ENCODE peak calls at places on chromosome 5, in six cellular contexts. Q is stimulated activated CD4-positive, alpha-beta T cell treated with anti-CD3 and anti-CD28 coated beads, Interleukin-12 subunit alpha, Interleukin-12 subunit beta, amount 100 ng/mL, for 48 hours; B is cerebellar cortex; E is mammary epithelial cell; F is kidney; W is EH. H is an unnamed sample.

GRCh38 chr5:93054424-93055165 is 526.4 kb downstream of the NR2F1-AS1 start:
- DNase-seq in Q (no peak), B (no peak), E (no peak), F (no peak), W (peak; percentile 37), H (no peak)

GRCh38 chr5:140400730-140401361 is 787 bp upstream of the ANKHD1 start:
- DNase-seq in Q (peak; percentile 81), B (peak; percentile 99), E (peak; percentile 99), F (peak; percentile 93), W (peak; percentile 97), H (peak; percentile 99)

GRCh38 chr5:68345595-68345994 is 130.0 kb downstream of the PIK3R1 start:
- DNase-seq in Q (no peak), B (no peak), E (no peak), F (no peak), W (no peak), H (no peak)

GRCh38 chr5:177382423-177383029 is 1.7 kb upstream of the SLC34A1 start:
- DNase-seq in Q (no peak), B (peak; percentile 94), E (no peak), F (no peak), W (peak; percentile 24), H (peak; percentile 95)

GRCh38 chr5:180830253-180831138 is 27.9 kb upstream of the MGAT1 start:
- DNase-seq in Q (peak; percentile 57), B (peak; percentile 73), E (peak; percentile 13), F (peak; percentile 92), W (peak; percentile 58), H (peak; percentile 81)

GRCh38 chr5:56202483-56202882 is 30.6 kb downstream of the ANKRD55 start:
- DNase-seq in Q (no peak), B (no peak), E (no peak), F (no peak), W (no peak), H (no peak)

GRCh38 chr5:59040007-59040803 is 457.3 kb downstream of the RAB3C start:
- DNase-seq in Q (no peak), B (no peak), E (no peak), F (no peak), W (no peak), H (no peak)

GRCh38 chr5:134995850-134996402 is 28.2 kb downstream of the CATSPER3 start:
- DNase-seq in Q (no peak), B (no peak), E (no peak), F (no peak), W (no peak), H (no peak)

GRCh38 chr5:118326496-118327045 is 661.8 kb downstream of the DTWD2 start:
- DNase-seq in Q (no peak), B (no peak), E (no peak), F (no peak), W (peak; percentile 29), H (no peak)

GRCh38 chr5:10704949-10705621 is 55.9 kb downstream of the DAP start:
- DNase-seq in Q (no peak), B (no peak), E (peak; percentile 56), F (no peak), W (peak; percentile 86), H (no peak)

GRCh38 chr5:10351199-10351881 is 2.2 kb upstream of the MARCHF6 start:
- DNase-seq in Q (no peak), B (peak; percentile 85), E (peak; percentile 89), F (no peak), W (peak; percentile 89), H (peak; percentile 87)

GRCh38 chr5:173733831-173734491 is 117.5 kb upstream of the BOD1 start:
- DNase-seq in Q (no peak), B (no peak), E (no peak), F (no peak), W (no peak), H (no peak)

GRCh38 chr5:89981871-89982773 is 427.4 kb downstream of the CETN3 start:
- DNase-seq in Q (no peak), B (no peak), E (no peak), F (no peak), W (no peak), H (no peak)

GRCh38 chr5:106397700-106398099 is 1273.0 kb downstream of the EFNA5 start:
- DNase-seq in Q (no peak), B (no peak), E (peak; percentile 98), F (no peak), W (peak; percentile 85), H (no peak)

GRCh38 chr5:137836997-137837396 is 30.7 kb upstream of the MYOT start:
- DNase-seq in Q (no peak), B (peak; percentile 98), E (peak; percentile 5), F (no peak), W (peak; percentile 48), H (peak; percentile 98)

GRCh38 chr5:116498478-116498877 is 76.1 kb downstream of the SEMA6A start:
- DNase-seq in Q (no peak), B (no peak), E (no peak), F (no peak), W (no peak), H (no peak)

GRCh38 chr5:170896779-170897178 is 35.0 kb downstream of the RANBP17 start:
- DNase-seq in Q (no peak), B (no peak), E (no peak), F (no peak), W (peak; percentile 39), H (no peak)

GRCh38 chr5:132195727-132196126 is 31.9 kb downstream of the P4HA2 start:
- DNase-seq in Q (no peak), B (no peak), E (no peak), F (no peak), W (no peak), H (no peak)

GRCh38 chr5:160899735-160900134 is 47.7 kb upstream of the ATP10B start:
- DNase-seq in Q (no peak), B (no peak), E (no peak), F (no peak), W (no peak), H (no peak)

GRCh38 chr5:173050791-173051190 is 5.4 kb upstream of the CREBRF start:
- DNase-seq in Q (no peak), B (no peak), E (no peak), F (no peak), W (peak; percentile 75), H (no peak)

GRCh38 chr5:137233726-137234125 is 265.4 kb downstream of the SPOCK1 start:
- DNase-seq in Q (no peak), B (no peak), E (peak; percentile 24), F (no peak), W (peak; percentile 47), H (no peak)

GRCh38 chr5:172303090-172303995 is 19.8 kb upstream of the UBTD2 start:
- DNase-seq in Q (no peak), B (no peak), E (peak; percentile 70), F (no peak), W (peak; percentile 22), H (no peak)

GRCh38 chr5:37478495-37478894 is 99.4 kb downstream of the WDR70 start:
- DNase-seq in Q (no peak), B (no peak), E (no peak), F (no peak), W (no peak), H (no peak)

GRCh38 chr5:93621340-93621872 is 38.4 kb downstream of the NR2F1 start:
- DNase-seq in Q (no peak), B (peak; percentile 94), E (peak; percentile 13), F (peak; percentile 95), W (peak; percentile 63), H (peak; percentile 94)

GRCh38 chr5:170273968-170274710 is 23.4 kb downstream of the LCP2 start:
- DNase-seq in Q (no peak), B (no peak), E (peak; percentile 13), F (no peak), W (no peak), H (no peak)

GRCh38 chr5:75395277-75395676 is 58.3 kb downstream of the HMGCR start:
- DNase-seq in Q (no peak), B (no peak), E (no peak), F (no peak), W (peak; percentile 7), H (no peak)

GRCh38 chr5:163894645-163895044 is 389.2 kb downstream of the MAT2B start:
- DNase-seq in Q (no peak), B (no peak), E (peak; percentile 64), F (no peak), W (peak; percentile 27), H (no peak)

GRCh38 chr5:6473284-6473683 is 24.6 kb downstream of the UBE2QL1 start:
- DNase-seq in Q (no peak), B (no peak), E (no peak), F (no peak), W (no peak), H (peak; percentile 73)

GRCh38 chr5:40046792-40047191 is 622.0 kb upstream of the DAB2 start:
- DNase-seq in Q (no peak), B (no peak), E (peak; percentile 77), F (no peak), W (peak; percentile 8), H (no peak)

GRCh38 chr5:159749146-159749545 is 167.1 kb upstream of the ADRA1B start:
- DNase-seq in Q (no peak), B (no peak), E (peak; percentile 56), F (no peak), W (peak; percentile 62), H (no peak)

GRCh38 chr5:167576928-167577327 is 714.5 kb upstream of the WWC1 start:
- DNase-seq in Q (no peak), B (no peak), E (no peak), F (no peak), W (no peak), H (no peak)

GRCh38 chr5:172543484-172544298 is 89.4 kb upstream of the SH3PXD2B start:
- DNase-seq in Q (no peak), B (no peak), E (no peak), F (no peak), W (peak; percentile 14), H (no peak)

GRCh38 chr5:42992035-42992570 is 48.0 kb downstream of the ANXA2R start:
- DNase-seq in Q (peak; percentile 49), B (no peak), E (peak; percentile 65), F (peak; percentile 95), W (peak; percentile 88), H (no peak)

GRCh38 chr5:80237243-80237642 is 18.6 kb downstream of the SERINC5 start:
- DNase-seq in Q (no peak), B (no peak), E (no peak), F (no peak), W (no peak), H (no peak)

GRCh38 chr5:135069016-135069770 is 35.2 kb upstream of the PITX1 start:
- DNase-seq in Q (no peak), B (no peak), E (no peak), F (peak; percentile 26), W (no peak), H (no peak)

H was measured in G401.